ENCODE peak calls at places on chromosome 19, in six cellular contexts. N is GM12878, X is A549, Y is HCT116, L is K562, Z is HepG2. O is an unnamed sample.

GRCh38 chr19:38417544-38418506 is 8.2 kb downstream of the RASGRP4 start:
- DNase-seq in L (peak), X (peak), Y (peak), Z (no peak), N (no peak), O (no peak)

GRCh38 chr19:501646-502045 is 5.4 kb downstream of the MADCAM1 start:
- DNase-seq in L (no peak), X (no peak), N (no peak), Y (no peak), Z (no peak), O (no peak)

GRCh38 chr19:5547881-5548280 is 19.9 kb downstream of the TINCR start:
- DNase-seq in L (peak), Z (peak), X (peak), N (no peak), Y (no peak), O (peak)

GRCh38 chr19:49447485-49448431 is 3.9 kb downstream of the PIH1D1 start:
- DNase-seq in Y (peak), L (peak), Z (no peak), X (no peak), N (no peak), O (peak)

GRCh38 chr19:52190679-52191293 is 934 bp downstream of the PPP2R1A start:
- DNase-seq in L (no peak), X (no peak), Y (no peak), N (no peak), Z (no peak), O (peak)

GRCh38 chr19:48844472-48844871 is 8.2 kb upstream of the HSD17B14 start:
- DNase-seq in N (no peak), Z (peak), L (peak), X (peak), Y (peak), O (peak)

GRCh38 chr19:56918682-56919307 is 78.3 kb upstream of the PEG3 start:
- DNase-seq in L (no peak), X (no peak), Y (no peak), N (no peak), Z (peak), O (no peak)

GRCh38 chr19:14091086-14091884 is 734 bp upstream of the SAMD1 start:
- DNase-seq in Z (peak), L (peak), Y (no peak), N (no peak), X (peak), O (peak)

GRCh38 chr19:49927526-49928264 is 1.3 kb upstream of the ATF5 start:
- DNase-seq in N (no peak), Y (no peak), Z (no peak), L (no peak), X (no peak), O (no peak)

GRCh38 chr19:5292843-5293606 is 47.6 kb downstream of the PTPRS start:
- DNase-seq in N (no peak), L (peak), X (peak), Z (no peak), Y (no peak), O (peak)

GRCh38 chr19:49542446-49542845 is 14.6 kb downstream of the RCN3 start:
- DNase-seq in Z (no peak), L (no peak), N (no peak), Y (no peak), X (no peak), O (no peak)

GRCh38 chr19:15453091-15453498 is 3.3 kb upstream of the WIZ start:
- DNase-seq in N (no peak), X (no peak), L (no peak), Y (no peak), Z (no peak), O (peak)

GRCh38 chr19:50772408-50773311 is 2.4 kb downstream of the GPR32 start:
- DNase-seq in Y (peak), Z (no peak), L (peak), X (no peak), N (no peak), O (peak)

GRCh38 chr19:14159059-14159458 is 22.7 kb upstream of the ASF1B start:
- DNase-seq in X (no peak), L (no peak), N (no peak), Y (no peak), Z (no peak), O (no peak)

GRCh38 chr19:38736036-38736412 is 8.2 kb downstream of the CAPN12 start:
- DNase-seq in L (peak), N (no peak), Z (no peak), Y (no peak), X (peak), O (peak)

GRCh38 chr19:35081201-35081600 is 34.4 kb upstream of the FXYD3 start:
- DNase-seq in X (no peak), L (no peak), Y (no peak), N (no peak), Z (no peak), O (no peak)

GRCh38 chr19:57231686-57232085 is 863 bp downstream of the AURKC start:
- DNase-seq in L (no peak), Y (no peak), Z (no peak), N (no peak), X (no peak), O (no peak)

GRCh38 chr19:38057954-38058690 is 151.1 kb downstream of the SIPA1L3 start:
- DNase-seq in Z (peak), L (no peak), Y (no peak), N (no peak), X (peak), O (peak)

GRCh38 chr19:28727133-28727834 is 485.7 kb downstream of the UQCRFS1 start:
- DNase-seq in L (peak), Y (no peak), N (no peak), Z (no peak), X (no peak), O (peak)

GRCh38 chr19:42498387-42498786 is 29.9 kb downstream of the CEACAM1 start:
- DNase-seq in L (no peak), X (no peak), Y (no peak), N (no peak), Z (peak), O (no peak)

GRCh38 chr19:38070573-38070972 is 153.4 kb downstream of the DPF1 start:
- DNase-seq in N (no peak), X (no peak), Y (no peak), Z (no peak), L (no peak), O (no peak)

GRCh38 chr19:8585057-8585893 is 8.0 kb upstream of the MYO1F start:
- DNase-seq in L (no peak), Y (no peak), X (no peak), Z (no peak), N (no peak), O (no peak)

GRCh38 chr19:30228726-30229523 is 143.3 kb upstream of the ZNF536 start:
- DNase-seq in L (no peak), N (no peak), Z (no peak), Y (no peak), X (no peak), O (peak)

GRCh38 chr19:6264077-6264445 is 15.7 kb downstream of the MLLT1 start:
- DNase-seq in X (no peak), Y (no peak), N (no peak), L (no peak), Z (no peak), O (no peak)

GRCh38 chr19:14073925-14074838 is 1.6 kb downstream of the MISP3 start:
- DNase-seq in X (no peak), N (no peak), Z (no peak), L (peak), Y (no peak), O (peak)

GRCh38 chr19:677201-677600 is 1.0 kb downstream of the FSTL3 start:
- DNase-seq in Z (peak), N (no peak), Y (no peak), L (no peak), X (peak), O (peak)

GRCh38 chr19:44603201-44603945 is 10.0 kb upstream of the IGSF23 start:
- DNase-seq in N (no peak), Y (no peak), Z (no peak), L (no peak), X (no peak), O (no peak)

GRCh38 chr19:18339703-18340102 is 695 bp upstream of the PGPEP1 start:
- DNase-seq in L (peak), X (peak), N (no peak), Z (no peak), Y (no peak), O (peak)
- TF ChIP-seq REST in L (no peak), X (no peak), N (no peak), Z (no peak), Y (no peak), O (no peak)

GRCh38 chr19:12938054-12938535 is 314 bp upstream of the CALR start:
- DNase-seq in N (peak), Z (peak), X (peak), Y (peak), L (peak), O (peak)

GRCh38 chr19:12938536-12939291 is at the start of gene CALR:
- DNase-seq in Y (no peak), Z (no peak), X (no peak), N (no peak), L (no peak), O (no peak)

GRCh38 chr19:12939292-12939606 is 840 bp downstream of the CALR start:
- DNase-seq in X (no peak), Z (no peak), L (no peak), Y (no peak), N (no peak), O (no peak)

GRCh38 chr19:12940897-12941296 is 2.5 kb downstream of the CALR start:
- DNase-seq in Y (no peak), N (no peak), X (no peak), Z (no peak), L (no peak), O (no peak)

DNA sequence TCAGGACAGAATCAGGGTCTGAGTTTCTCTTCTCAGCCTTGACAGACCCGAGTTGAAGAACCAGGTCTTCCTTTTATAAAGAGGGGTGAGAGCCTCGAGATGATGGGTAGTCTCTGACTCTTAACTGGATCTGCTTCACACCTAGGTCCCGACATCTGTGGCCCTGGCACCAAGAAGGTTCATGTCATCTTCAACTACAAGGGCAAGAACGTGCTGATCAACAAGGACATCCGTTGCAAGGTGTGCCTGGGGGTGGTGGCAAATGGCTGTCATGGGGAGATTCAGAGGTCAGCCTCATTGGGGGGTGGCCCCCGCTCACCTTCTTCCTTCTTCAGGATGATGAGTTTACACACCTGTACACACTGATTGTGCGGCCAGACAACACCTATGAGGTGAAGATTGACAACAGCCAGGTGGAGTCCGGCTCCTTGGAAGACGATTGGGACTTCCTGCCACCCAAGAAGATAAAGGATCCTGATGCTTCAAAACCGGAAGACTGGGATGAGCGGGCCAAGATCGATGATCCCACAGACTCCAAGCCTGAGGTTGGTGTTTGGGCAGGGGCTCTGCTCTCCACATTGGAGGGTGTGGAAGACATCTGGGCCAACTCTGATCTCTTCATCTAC is 1.6 kb downstream of the CALR start:
- DNase-seq in L (no peak), Y (no peak), N (no peak), X (no peak), Z (no peak), O (no peak)
- TF ChIP-seq MAX in L (no peak), Y (no peak), N (no peak), X (no peak), Z (no peak), O (no peak)

GRCh38 chr19:3216874-3217273 is 7.6 kb upstream of the CELF5 start:
- DNase-seq in X (no peak), Z (no peak), N (no peak), L (no peak), Y (no peak), O (no peak)
- TF ChIP-seq REST in X (no peak), Z (no peak), N (no peak), L (no peak), Y (no peak), O (no peak)

GRCh38 chr19:40872209-40872608 is 9.8 kb downstream of the CYP2A7 start:
- DNase-seq in N (no peak), X (no peak), Z (no peak), L (no peak), Y (no peak), O (no peak)
- TF ChIP-seq MAX in N (no peak), X (no peak), Z (no peak), L (no peak), Y (no peak), O (no peak)